ENCODE peak calls at places on chromosomes 11 and 22, in nine cellular contexts. L, U, M, F, J, Y, C, G and V are unnamed samples.

GRCh38 chr22:35844886-35845285 is 127.2 kb downstream of the APOL5 start:
- DNase-seq in L (no peak), U (no peak), M (no peak), F (no peak), J (no peak), Y (no peak), C (no peak), G (no peak), V (no peak)

GRCh38 chr22:20741008-20741633 is 32.8 kb upstream of the SERPIND1 start:
- DNase-seq in L (no peak), U (no peak), M (no peak), F (no peak), J (no peak), Y (no peak), C (no peak), G (no peak), V (no peak)

GRCh38 chr11:3132831-3133455 is 32.2 kb downstream of the OSBPL5 start:
- DNase-seq in L (no peak), U (no peak), M (no peak), F (no peak), J (no peak), Y (no peak), C (no peak), G (no peak), V (no peak)

GRCh38 chr11:70491696-70492472 is 93.6 kb downstream of the CTTN start:
- DNase-seq in L (no peak), U (no peak), M (no peak), F (no peak), J (no peak), Y (no peak), C (no peak), G (no peak), V (no peak)

GRCh38 chr22:42500164-42500835 is 19.3 kb downstream of the RRP7A start:
- DNase-seq in L (peak; percentile 89), U (peak; percentile 88), M (peak; percentile 94), F (peak; percentile 55), J (peak; percentile 63), Y (no peak), C (peak; percentile 63), G (peak; percentile 9), V (no peak)

GRCh38 chr11:75014129-75014528 is 25.4 kb downstream of the NEU3 start:
- DNase-seq in L (no peak), U (no peak), M (no peak), F (peak; percentile 13), J (no peak), Y (peak; percentile 61), C (peak; percentile 81), G (peak; percentile 26), V (peak; percentile 37)

GRCh38 chr11:13965337-13965736 is 2.8 kb downstream of the SPON1 start:
- DNase-seq in L (no peak), U (peak; percentile 47), M (no peak), F (no peak), J (no peak), Y (no peak), C (no peak), G (no peak), V (no peak)

GRCh38 chr11:130416906-130417305 is 11.5 kb downstream of the ADAMTS8 start:
- DNase-seq in L (no peak), U (no peak), M (no peak), F (no peak), J (no peak), Y (no peak), C (no peak), G (no peak), V (no peak)

GRCh38 chr22:19085233-19086043 is 36.8 kb downstream of the DGCR2 start:
- DNase-seq in L (no peak), U (no peak), M (peak; percentile 65), F (peak; percentile 64), J (no peak), Y (no peak), C (peak; percentile 45), G (peak; percentile 18), V (no peak)

GRCh38 chr11:113979427-113979826 is 4.5 kb downstream of the HTR3A start:
- DNase-seq in L (no peak), U (no peak), M (no peak), F (no peak), J (no peak), Y (no peak), C (no peak), G (no peak), V (no peak)

GRCh38 chr11:116513894-116514293 is 258.9 kb downstream of the BUD13 start:
- DNase-seq in L (no peak), U (peak; percentile 69), M (peak; percentile 66), F (peak; percentile 78), J (no peak), Y (peak; percentile 4), C (peak; percentile 18), G (no peak), V (no peak)

GRCh38 chr11:6771926-6772898 is at the start of gene OR2AG2:
- DNase-seq in L (no peak), U (no peak), M (peak; percentile 62), F (no peak), J (peak; percentile 8), Y (no peak), C (no peak), G (no peak), V (no peak)

GRCh38 chr11:27894552-27894951 is 194.3 kb upstream of the BDNF start:
- DNase-seq in L (no peak), U (no peak), M (no peak), F (no peak), J (no peak), Y (no peak), C (no peak), G (no peak), V (no peak)

GRCh38 chr22:49764151-49764581 is 63.5 kb downstream of the BRD1 start:
- DNase-seq in L (no peak), U (no peak), M (no peak), F (no peak), J (no peak), Y (no peak), C (no peak), G (no peak), V (no peak)

GRCh38 chr11:70551323-70552166 is 153.2 kb downstream of the CTTN start:
- DNase-seq in L (no peak), U (peak; percentile 33), M (no peak), F (no peak), J (no peak), Y (no peak), C (peak; percentile 87), G (no peak), V (no peak)

GRCh38 chr22:19855504-19856409 is 1.1 kb upstream of the GNB1L start:
- DNase-seq in L (peak; percentile 68), U (no peak), M (peak; percentile 88), F (peak; percentile 62), J (peak; percentile 56), Y (no peak), C (peak; percentile 55), G (no peak), V (no peak)

GRCh38 chr11:112004389-112004788 is 20.8 kb upstream of the DLAT start:
- DNase-seq in L (no peak), U (no peak), M (peak; percentile 75), F (no peak), J (no peak), Y (no peak), C (no peak), G (no peak), V (no peak)

GRCh38 chr11:102914238-102915043 is 39.7 kb upstream of the MMP12 start:
- DNase-seq in L (no peak), U (peak; percentile 51), M (peak; percentile 15), F (peak; percentile 53), J (peak; percentile 27), Y (peak; percentile 33), C (peak; percentile 31), G (peak; percentile 36), V (no peak)

GRCh38 chr22:44707178-44707577 is 5.2 kb downstream of the PRR5 start:
- DNase-seq in L (no peak), U (no peak), M (no peak), F (no peak), J (no peak), Y (no peak), C (no peak), G (no peak), V (no peak)

GRCh38 chr22:33757443-33758124 is 162.7 kb downstream of the LARGE1 start:
- DNase-seq in L (no peak), U (peak; percentile 64), M (no peak), F (no peak), J (no peak), Y (no peak), C (no peak), G (peak; percentile 11), V (no peak)

GRCh38 chr22:43528601-43529360 is 117.0 kb downstream of the MPPED1 start:
- DNase-seq in L (no peak), U (no peak), M (no peak), F (no peak), J (no peak), Y (no peak), C (no peak), G (no peak), V (no peak)

GRCh38 chr22:38240734-38241252 is 32.0 kb downstream of the TMEM184B start:
- DNase-seq in L (no peak), U (peak; percentile 84), M (no peak), F (peak; percentile 94), J (no peak), Y (peak; percentile 46), C (peak; percentile 96), G (peak; percentile 89), V (peak; percentile 56)

GRCh38 chr22:37752189-37753061 is 55.3 kb upstream of the GCAT start:
- DNase-seq in L (peak; percentile 92), U (peak; percentile 56), M (no peak), F (peak; percentile 90), J (peak; percentile 81), Y (peak; percentile 90), C (peak; percentile 90), G (peak; percentile 61), V (peak; percentile 90)

GRCh38 chr11:65013130-65013691 is 749 bp upstream of the ARL2 start:
- DNase-seq in L (peak; percentile 93), U (no peak), M (peak; percentile 93), F (no peak), J (peak; percentile 91), Y (peak; percentile 63), C (peak; percentile 81), G (peak; percentile 52), V (peak; percentile 45)
- TF ChIP-seq CTCF in L (peak; percentile 67), U (peak; percentile 63), M (peak; percentile 81), F (peak; percentile 92), J (peak; percentile 81), Y (peak; percentile 68), C (peak; percentile 73), G (peak; percentile 75), V (peak; percentile 93)

GRCh38 chr11:68142441-68143309 is 21.5 kb upstream of the CHKA start:
- DNase-seq in L (no peak), U (no peak), M (no peak), F (no peak), J (no peak), Y (no peak), C (no peak), G (no peak), V (no peak)
- H3K4me3 ChIP-seq in L (no peak overlapping the region), U (no peak overlapping the region), M (no peak overlapping the region), F (no peak overlapping the region), J (no peak overlapping the region), Y (no peak overlapping the region), C (no peak overlapping the region), G (no peak overlapping the region), V (no peak overlapping the region)

GRCh38 chr11:12963789-12964536 is 45.2 kb upstream of the RASSF10 start:
- DNase-seq in L (peak; percentile 65), U (peak; percentile 86), M (peak; percentile 72), F (peak; percentile 58), J (peak; percentile 74), Y (peak; percentile 12), C (peak; percentile 37), G (no peak), V (no peak)
- TF ChIP-seq CTCF in L (peak; percentile 69), U (peak; percentile 98), M (peak; percentile 79), F (peak; percentile 78), J (peak; percentile 76), Y (peak; percentile 84), C (peak; percentile 70), G (peak; percentile 89), V (peak; percentile 89)

GRCh38 chr11:57647960-57648776 is 1.5 kb downstream of the YPEL4 start:
- DNase-seq in L (no peak), U (no peak), M (no peak), F (no peak), J (no peak), Y (no peak), C (no peak), G (no peak), V (no peak)
- H3K4me3 ChIP-seq in L (no peak overlapping the region), U (peak overlapping the region; percentile 45), M (no peak overlapping the region), F (no peak overlapping the region), J (peak overlapping the region; percentile 47), Y (peak overlapping the region; percentile 32), C (peak overlapping the region; percentile 78), G (peak overlapping the region; percentile 45), V (peak overlapping the region; percentile 41)